ENCODE peak calls at places on chromosomes 5 and 9, in six cellular contexts. D, V, C, X, M and B are unnamed samples.

GRCh38 chr5:161030219-161030618 is 178.2 kb upstream of the ATP10B start:
- DNase-seq in D (no peak), V (no peak), C (no peak), X (no peak), M (no peak), B (no peak)

GRCh38 chr5:60724126-60724525 is 24.2 kb upstream of the DEPDC1B start:
- DNase-seq in D (no peak), V (no peak), C (no peak), X (no peak), M (no peak), B (no peak)

GRCh38 chr9:130078547-130078946 is 24.8 kb downstream of the GPR107 start:
- DNase-seq in D (no peak), V (no peak), C (no peak), X (no peak), M (no peak), B (peak; percentile 79)

GRCh38 chr9:86549920-86550319 is 195.7 kb upstream of the TUT7 start:
- DNase-seq in D (no peak), V (no peak), C (no peak), X (no peak), M (no peak), B (no peak)

GRCh38 chr9:78295731-78296130 is 1.2 kb upstream of the PSAT1 start:
- DNase-seq in D (no peak), V (no peak), C (no peak), X (peak; percentile 33), M (no peak), B (peak; percentile 15)

GRCh38 chr5:76737846-76738245 is 21.9 kb downstream of the F2R start:
- DNase-seq in D (no peak), V (no peak), C (no peak), X (no peak), M (no peak), B (peak; percentile 39)

GRCh38 chr5:96881511-96882115 is 5.3 kb downstream of the ERAP2 start:
- DNase-seq in D (no peak), V (no peak), C (no peak), X (peak; percentile 60), M (no peak), B (peak; percentile 8)

GRCh38 chr9:136545065-136545965 is 533 bp downstream of the NOTCH1 start:
- DNase-seq in D (no peak), V (no peak), C (no peak), X (no peak), M (peak; percentile 49), B (no peak)

GRCh38 chr9:137974746-137975526 is 97.4 kb downstream of the CACNA1B start:
- DNase-seq in D (no peak), V (no peak), C (no peak), X (no peak), M (no peak), B (no peak)

GRCh38 chr5:80165430-80165829 is 90.4 kb downstream of the SERINC5 start:
- DNase-seq in D (no peak), V (no peak), C (no peak), X (no peak), M (no peak), B (no peak)

GRCh38 chr5:2996248-2996647 is 244.8 kb upstream of the IRX2 start:
- DNase-seq in D (no peak), V (no peak), C (no peak), X (no peak), M (no peak), B (no peak)

GRCh38 chr5:68215888-68216736 is 556 bp downstream of the PIK3R1 start:
- DNase-seq in D (no peak), V (peak; percentile 56), C (peak; percentile 63), X (peak; percentile 37), M (peak; percentile 44), B (no peak)

GRCh38 chr5:154895606-154896561 is 37.5 kb downstream of the CNOT8 start:
- DNase-seq in D (no peak), V (no peak), C (no peak), X (no peak), M (no peak), B (no peak)

GRCh38 chr5:7261900-7262299 is 134.0 kb upstream of the ADCY2 start:
- DNase-seq in D (no peak), V (no peak), C (no peak), X (no peak), M (no peak), B (no peak)

GRCh38 chr5:73899055-73899454 is 273.1 kb downstream of the ARHGEF28 start:
- DNase-seq in D (no peak), V (no peak), C (no peak), X (no peak), M (no peak), B (no peak)

GRCh38 chr5:85000671-85001070 is 616.0 kb upstream of the EDIL3 start:
- DNase-seq in D (no peak), V (no peak), C (no peak), X (peak; percentile 40), M (no peak), B (no peak)